ENCODE peak calls at places on chromosomes 16 and 17, in six cellular contexts. U, T, Z, Y, A and G are unnamed samples.

GRCh38 chr16:54280751-54281150 is 5.8 kb downstream of the IRX3 start:
- DNase-seq in A (no peak), T (no peak), Z (no peak), Y (no peak), U (no peak), G (no peak)

GRCh38 chr16:11198817-11199216 is 57.2 kb downstream of the SOCS1 start:
- DNase-seq in Y (no peak), A (no peak), T (no peak), Z (peak; percentile 14), U (no peak), G (no peak)

GRCh38 chr17:44334315-44335181 is 9.9 kb upstream of the SLC25A39 start:
- DNase-seq in Z (peak; percentile 59), Y (no peak), T (no peak), A (no peak), U (no peak), G (no peak)

GRCh38 chr16:84503751-84504395 is 586 bp downstream of the MEAK7 start:
- DNase-seq in A (no peak), T (no peak), Z (no peak), Y (no peak), U (peak; percentile 11), G (no peak)

GRCh38 chr16:6605490-6605889 is 727.2 kb upstream of the RBFOX1 start:
- DNase-seq in T (no peak), A (no peak), Z (no peak), U (no peak), Y (no peak), G (no peak)

GRCh38 chr16:78163772-78164391 is 64.4 kb downstream of the WWOX start:
- DNase-seq in Z (no peak), A (no peak), T (no peak), Y (no peak), U (no peak), G (no peak)

GRCh38 chr16:27444015-27444414 is 42.0 kb downstream of the IL21R start:
- DNase-seq in A (no peak), Z (no peak), Y (no peak), U (no peak), T (no peak), G (no peak)

GRCh38 chr17:12620200-12620720 is 45.4 kb upstream of the MYOCD start:
- DNase-seq in Y (no peak), U (no peak), A (no peak), Z (no peak), T (no peak), G (no peak)

GRCh38 chr16:5374184-5374583 is 276.6 kb upstream of the EEF2KMT start:
- DNase-seq in Z (no peak), Y (no peak), U (no peak), T (no peak), A (no peak), G (no peak)

GRCh38 chr16:81938331-81939163 is 72.7 kb downstream of the SDR42E1 start:
- DNase-seq in U (no peak), T (no peak), A (no peak), Y (no peak), Z (no peak), G (no peak)

GRCh38 chr17:76887809-76888208 is 19.6 kb downstream of the MGAT5B start:
- DNase-seq in T (no peak), Z (no peak), A (no peak), U (no peak), Y (no peak), G (no peak)
- TF ChIP-seq CTCF in T (peak; percentile 20), Z (peak; percentile 50), A (no peak), U (no peak), Y (no peak), G (no peak)

DNA sequence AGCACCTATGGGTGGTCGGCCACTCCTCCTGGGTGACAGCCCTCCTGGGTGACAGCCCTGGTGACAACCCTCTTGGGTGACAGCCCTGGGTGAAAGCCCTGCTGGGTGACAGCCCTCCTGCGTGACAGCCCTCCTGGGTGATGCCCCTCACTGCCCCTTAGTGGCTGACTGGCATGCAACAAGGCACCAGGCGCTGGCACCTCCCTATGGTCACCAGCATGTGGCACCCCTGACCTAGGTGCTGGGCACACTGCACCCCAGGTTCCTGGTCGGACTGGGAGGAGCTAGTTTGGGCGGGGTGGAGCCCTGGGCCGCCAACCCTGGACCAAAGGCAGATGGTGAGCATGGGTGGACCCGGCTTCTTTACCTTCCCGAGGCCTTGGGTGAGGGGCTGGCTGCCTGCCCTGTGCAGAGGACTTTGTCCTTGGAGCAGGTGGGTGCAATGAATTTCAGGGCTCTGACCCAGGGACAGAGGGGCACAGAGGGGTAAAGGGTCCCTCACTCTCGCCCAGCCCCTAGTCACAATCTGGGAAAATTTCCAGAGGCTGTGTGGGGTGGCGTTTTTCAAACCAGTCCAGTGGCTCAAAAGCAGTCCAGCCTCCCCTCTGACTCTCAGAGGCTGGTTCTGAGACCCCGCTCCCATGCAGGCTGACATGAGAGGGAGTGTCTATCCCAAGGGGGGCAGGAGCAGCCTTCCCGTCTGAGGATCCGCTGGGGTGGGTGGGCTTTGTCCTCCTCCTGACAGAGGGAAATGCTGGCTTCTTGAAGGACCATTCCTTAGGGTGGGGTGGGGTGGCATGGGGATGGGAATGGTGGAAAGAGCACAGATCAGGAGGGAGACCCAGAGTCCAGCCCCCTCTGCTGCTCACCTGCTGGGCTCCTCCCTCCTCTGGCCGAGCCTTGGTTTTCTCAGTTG is 25.9 kb upstream of the TNFRSF13B start:
- DNase-seq in U (no peak), T (peak; percentile 36), Z (peak; percentile 29), A (no peak), Y (peak; percentile 46), G (no peak)
- TF ChIP-seq CTCF in U (no peak), T (no peak), Z (peak; percentile 58), A (no peak), Y (no peak), G (no peak)

GRCh38 chr17:29837531-29837930 is 92.5 kb downstream of the SSH2 start:
- DNase-seq in Y (no peak), Z (no peak), U (no peak), A (no peak), T (no peak), G (no peak)
- TF ChIP-seq CTCF in Y (no peak), Z (no peak), U (no peak), A (no peak), T (no peak), G (no peak)

DNA sequence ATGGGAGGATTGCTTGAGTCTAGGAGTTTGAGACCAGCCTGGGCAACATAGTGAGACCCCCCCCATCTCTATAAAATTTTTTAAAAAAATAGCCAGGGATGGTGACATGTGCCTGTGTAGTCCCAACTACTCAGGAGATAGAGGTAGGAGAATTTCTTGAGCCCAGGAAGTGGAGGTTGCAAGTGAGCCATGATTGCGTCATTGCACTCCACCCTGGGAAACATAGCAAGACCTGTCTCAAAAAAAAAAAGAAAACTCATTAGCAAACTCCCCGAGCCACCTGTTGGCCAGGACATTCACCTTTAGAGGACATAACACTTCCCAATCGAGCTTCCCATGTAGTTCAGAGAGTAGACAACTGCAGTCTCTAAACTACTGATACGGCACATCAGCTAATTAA is 274.2 kb downstream of the ABCC12 start:
- DNase-seq in U (no peak), T (no peak), Z (no peak), Y (no peak), A (no peak), G (no peak)
- TF ChIP-seq CTCF in U (no peak), T (no peak), Z (no peak), Y (no peak), A (no peak), G (no peak)

GRCh38 chr17:75485688-75486087 is 29.3 kb downstream of the TMEM94 start:
- DNase-seq in T (no peak), Y (no peak), U (no peak), Z (no peak), A (no peak), G (no peak)

GRCh38 chr17:75486151-75486550 is 29.2 kb downstream of the CASKIN2 start:
- DNase-seq in U (no peak), Z (no peak), A (no peak), T (no peak), Y (no peak), G (no peak)

GRCh38 chr17:75486951-75487350 is 28.4 kb downstream of the CASKIN2 start:
- DNase-seq in T (no peak), A (no peak), Z (no peak), U (no peak), Y (no peak), G (no peak)

GRCh38 chr17:75488693-75489510 is 26.4 kb downstream of the CASKIN2 start:
- DNase-seq in Z (no peak), T (no peak), A (no peak), Y (no peak), U (no peak), G (no peak)

GRCh38 chr17:75487351-75488070 is 27.8 kb downstream of the CASKIN2 start:
- DNase-seq in Y (peak; percentile 61), A (peak; percentile 46), Z (peak; percentile 73), T (no peak), U (no peak), G (no peak)
- TF ChIP-seq CTCF in Y (no peak), A (no peak), Z (peak; percentile 55), T (no peak), U (no peak), G (no peak)